ENCODE peak calls at places on chromosomes 4 and X, in nine cellular contexts. One of them, this sample, is unnamed.
A peak's percentile ranks its signal among the peaks of the same experiment; 100 is the strongest.

GRCh38 chr4:74531952-74532794 is 87.2 kb downstream of the AREG start:
- DNase-seq in psoas muscle: no peak
- DNase-seq in fibroblast of lung: peak; percentile 66
- DNase-seq in AG04450: peak; percentile 59
- DNase-seq in transverse colon: no peak
- DNase-seq in neural progenitor cell: peak; percentile 71
- DNase-seq in foreskin fibroblast: peak; percentile 89
- DNase-seq in thoracic aorta: no peak
- DNase-seq in spleen: no peak
- DNase-seq in this sample: no peak

GRCh38 chrX:19956923-19957322 is 33.9 kb downstream of the BCLAF3 start:
- DNase-seq in psoas muscle: no peak
- DNase-seq in fibroblast of lung: peak; percentile 59
- DNase-seq in AG04450: no peak
- DNase-seq in transverse colon: no peak
- DNase-seq in neural progenitor cell: no peak
- DNase-seq in foreskin fibroblast: peak; percentile 24
- DNase-seq in thoracic aorta: no peak
- DNase-seq in spleen: no peak
- DNase-seq in this sample: no peak

GRCh38 chr4:44448548-44449443 is at the start of gene KCTD8:
- DNase-seq in psoas muscle: peak; percentile 95
- DNase-seq in fibroblast of lung: peak; percentile 92
- DNase-seq in AG04450: peak; percentile 3
- DNase-seq in transverse colon: peak; percentile 73
- DNase-seq in neural progenitor cell: peak; percentile 96
- DNase-seq in foreskin fibroblast: peak; percentile 59
- DNase-seq in thoracic aorta: peak; percentile 65
- DNase-seq in spleen: peak; percentile 83
- DNase-seq in this sample: peak; percentile 82

GRCh38 chr4:102036016-102036415 is 245.5 kb downstream of the BANK1 start:
- DNase-seq in psoas muscle: no peak
- DNase-seq in fibroblast of lung: no peak
- DNase-seq in AG04450: no peak
- DNase-seq in transverse colon: no peak
- DNase-seq in neural progenitor cell: no peak
- DNase-seq in foreskin fibroblast: no peak
- DNase-seq in thoracic aorta: no peak
- DNase-seq in spleen: no peak
- DNase-seq in this sample: no peak

GRCh38 chrX:134006484-134007161 is 21.2 kb upstream of the GPC3 start:
- DNase-seq in psoas muscle: no peak
- DNase-seq in fibroblast of lung: no peak
- DNase-seq in AG04450: no peak
- DNase-seq in transverse colon: no peak
- DNase-seq in neural progenitor cell: no peak
- DNase-seq in foreskin fibroblast: no peak
- DNase-seq in thoracic aorta: no peak
- DNase-seq in spleen: no peak
- DNase-seq in this sample: no peak

GRCh38 chrX:43333543-43333942 is 322.6 kb upstream of the MAOA start:
- DNase-seq in psoas muscle: no peak
- DNase-seq in fibroblast of lung: no peak
- DNase-seq in AG04450: no peak
- DNase-seq in transverse colon: no peak
- DNase-seq in neural progenitor cell: no peak
- DNase-seq in foreskin fibroblast: no peak
- DNase-seq in thoracic aorta: no peak
- DNase-seq in spleen: no peak
- DNase-seq in this sample: no peak

GRCh38 chr4:7381221-7381889 is 53.4 kb downstream of the PSAPL1 start:
- DNase-seq in psoas muscle: no peak
- DNase-seq in fibroblast of lung: peak; percentile 10
- DNase-seq in AG04450: no peak
- DNase-seq in transverse colon: no peak
- DNase-seq in neural progenitor cell: no peak
- DNase-seq in foreskin fibroblast: no peak
- DNase-seq in thoracic aorta: no peak
- DNase-seq in spleen: peak; percentile 39
- DNase-seq in this sample: peak; percentile 32

GRCh38 chrX:10855845-10856244 is 235.5 kb upstream of the MID1 start:
- DNase-seq in psoas muscle: no peak
- DNase-seq in fibroblast of lung: no peak
- DNase-seq in AG04450: no peak
- DNase-seq in transverse colon: no peak
- DNase-seq in neural progenitor cell: no peak
- DNase-seq in foreskin fibroblast: no peak
- DNase-seq in thoracic aorta: no peak
- DNase-seq in spleen: no peak
- DNase-seq in this sample: no peak

GRCh38 chr4:96004341-96004740 is 164.4 kb downstream of the PDHA2 start:
- DNase-seq in psoas muscle: no peak
- DNase-seq in fibroblast of lung: no peak
- DNase-seq in AG04450: no peak
- DNase-seq in transverse colon: no peak
- DNase-seq in neural progenitor cell: peak; percentile 5
- DNase-seq in foreskin fibroblast: no peak
- DNase-seq in thoracic aorta: no peak
- DNase-seq in spleen: no peak
- DNase-seq in this sample: no peak

GRCh38 chr4:153787156-153787555 is 1.7 kb downstream of the SFRP2 start:
- DNase-seq in psoas muscle: no peak
- DNase-seq in fibroblast of lung: no peak
- DNase-seq in AG04450: no peak
- DNase-seq in transverse colon: no peak
- DNase-seq in neural progenitor cell: peak; percentile 52
- DNase-seq in foreskin fibroblast: peak; percentile 49
- DNase-seq in thoracic aorta: no peak
- DNase-seq in spleen: no peak
- DNase-seq in this sample: no peak

GRCh38 chr4:153788419-153789276 is at the start of gene SFRP2:
- DNase-seq in psoas muscle: peak; percentile 51
- DNase-seq in fibroblast of lung: no peak
- DNase-seq in AG04450: no peak
- DNase-seq in transverse colon: no peak
- DNase-seq in neural progenitor cell: peak; percentile 94
- DNase-seq in foreskin fibroblast: peak; percentile 82
- DNase-seq in thoracic aorta: no peak
- DNase-seq in spleen: peak; percentile 80
- DNase-seq in this sample: peak; percentile 48

GRCh38 chr4:153789741-153790651 is 1.1 kb upstream of the SFRP2 start:
- DNase-seq in psoas muscle: no peak
- DNase-seq in fibroblast of lung: no peak
- DNase-seq in AG04450: no peak
- DNase-seq in transverse colon: no peak
- DNase-seq in neural progenitor cell: peak; percentile 88
- DNase-seq in foreskin fibroblast: peak; percentile 86
- DNase-seq in thoracic aorta: no peak
- DNase-seq in spleen: no peak
- DNase-seq in this sample: no peak

GRCh38 chr4:153785830-153786721 is 2.8 kb downstream of the SFRP2 start:
- DNase-seq in psoas muscle: no peak
- DNase-seq in fibroblast of lung: peak; percentile 23
- DNase-seq in AG04450: no peak
- DNase-seq in transverse colon: no peak
- DNase-seq in neural progenitor cell: peak; percentile 70
- DNase-seq in foreskin fibroblast: peak; percentile 67
- DNase-seq in thoracic aorta: no peak
- DNase-seq in spleen: no peak
- DNase-seq in this sample: no peak

GRCh38 chr4:153788064-153788418 is 842 bp downstream of the SFRP2 start:
- DNase-seq in psoas muscle: no peak
- DNase-seq in fibroblast of lung: no peak
- DNase-seq in AG04450: no peak
- DNase-seq in transverse colon: no peak
- DNase-seq in neural progenitor cell: peak; percentile 46
- DNase-seq in foreskin fibroblast: peak; percentile 73
- DNase-seq in thoracic aorta: no peak
- DNase-seq in spleen: no peak
- DNase-seq in this sample: no peak
- H3K4me3 ChIP-seq in psoas muscle: peak overlapping the region; percentile 55
- H3K4me3 ChIP-seq in fibroblast of lung: no peak overlapping the region
- H3K4me3 ChIP-seq in AG04450: no peak overlapping the region
- H3K4me3 ChIP-seq in transverse colon: no peak overlapping the region
- H3K4me3 ChIP-seq in neural progenitor cell: peak overlapping the region; percentile 98
- H3K4me3 ChIP-seq in foreskin fibroblast: peak overlapping the region; percentile 57
- H3K4me3 ChIP-seq in thoracic aorta: peak overlapping the region; percentile 68
- H3K4me3 ChIP-seq in spleen: no peak overlapping the region
- H3K4me3 ChIP-seq in this sample: peak overlapping the region; percentile 46

DNA sequence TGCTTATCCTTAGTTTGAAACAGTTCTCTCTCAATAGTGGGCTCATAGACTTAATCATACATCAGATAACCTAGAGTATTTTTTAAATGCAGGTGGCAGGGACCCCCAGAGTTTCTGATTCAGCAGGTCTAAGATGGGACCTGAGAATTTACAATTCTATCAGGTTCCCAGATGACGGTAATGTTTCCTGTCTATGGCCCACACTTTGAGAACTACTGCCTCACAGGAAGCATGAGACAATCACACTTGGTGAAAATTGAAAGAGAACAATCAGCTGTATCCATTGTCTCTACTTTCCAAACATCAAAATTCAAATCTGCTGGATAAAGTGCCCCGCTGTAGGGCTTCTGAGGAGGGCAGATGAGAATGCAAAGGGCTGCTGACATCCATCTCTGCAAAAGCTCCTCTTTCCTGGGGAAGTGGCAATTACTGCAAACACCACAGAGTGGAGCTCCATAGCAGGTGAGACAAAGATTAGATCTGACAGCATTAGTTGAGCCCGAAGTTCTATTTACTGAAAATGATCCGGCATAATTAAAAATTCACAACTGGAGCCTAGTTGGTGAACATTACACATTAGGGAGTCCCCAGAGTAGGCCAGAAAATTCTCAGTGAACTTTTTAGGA is 187.8 kb upstream of the MBNL3 start:
- DNase-seq in psoas muscle: no peak
- DNase-seq in fibroblast of lung: no peak
- DNase-seq in AG04450: no peak
- DNase-seq in transverse colon: no peak
- DNase-seq in neural progenitor cell: peak; percentile 31
- DNase-seq in foreskin fibroblast: no peak
- DNase-seq in thoracic aorta: no peak
- DNase-seq in spleen: no peak
- DNase-seq in this sample: no peak
- TF ChIP-seq CTCF in psoas muscle: peak; percentile 21
- TF ChIP-seq CTCF in fibroblast of lung: no peak
- TF ChIP-seq CTCF in AG04450: no peak
- TF ChIP-seq CTCF in transverse colon: no peak
- TF ChIP-seq CTCF in neural progenitor cell: peak; percentile 28
- TF ChIP-seq CTCF in foreskin fibroblast: no peak
- TF ChIP-seq CTCF in thoracic aorta: no peak
- TF ChIP-seq CTCF in spleen: no peak
- TF ChIP-seq CTCF in this sample: no peak

DNA sequence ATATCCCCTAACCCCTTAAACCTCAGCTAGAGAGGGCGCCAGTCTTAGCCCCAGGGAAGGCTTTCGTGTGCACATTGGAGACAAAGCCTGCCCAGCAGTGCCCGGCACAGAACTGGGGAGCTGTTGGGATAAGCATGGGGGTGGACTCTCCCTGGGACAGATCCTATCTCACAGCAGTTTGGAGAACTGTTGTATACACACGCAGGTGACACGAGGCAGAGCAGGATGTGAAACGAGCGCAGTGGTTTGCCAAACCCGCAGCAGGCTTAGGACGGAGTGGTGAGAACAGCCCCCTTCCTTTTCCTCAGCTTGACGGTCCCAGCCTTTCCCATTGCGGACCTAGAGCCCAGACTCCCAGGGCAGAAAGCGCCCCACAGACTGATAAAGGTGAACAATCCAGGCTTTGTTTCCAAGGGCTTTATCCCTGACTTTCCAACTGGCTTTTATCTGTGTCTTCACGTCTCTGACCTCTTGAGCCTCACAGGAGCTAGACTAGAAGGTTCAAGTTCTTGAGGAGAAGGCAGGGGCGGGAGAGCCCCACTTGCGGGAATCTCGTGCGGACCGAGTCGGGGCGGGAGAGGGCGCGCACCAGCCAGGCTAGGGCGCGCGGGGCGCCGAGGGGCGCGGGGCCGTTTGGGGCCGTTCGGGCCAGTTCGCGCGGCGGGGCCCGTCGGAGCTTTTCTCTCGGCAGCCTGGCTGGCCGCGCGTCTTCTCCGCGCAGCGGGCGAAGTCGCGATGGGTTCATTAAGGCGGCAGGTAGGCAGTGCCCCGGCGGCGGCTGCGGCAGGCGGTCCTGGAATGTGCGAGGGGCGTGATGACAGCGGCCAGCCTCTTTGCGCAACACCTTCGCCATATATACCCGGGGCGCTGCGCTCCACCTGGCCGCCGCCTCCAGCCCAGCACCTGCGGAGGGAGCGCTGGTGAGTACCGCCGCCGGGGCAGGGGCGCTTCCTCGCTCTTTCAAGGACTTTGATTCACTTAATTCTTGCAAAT is at the start of gene SLC34A2:
- DNase-seq in psoas muscle: no peak
- DNase-seq in fibroblast of lung: no peak
- DNase-seq in AG04450: no peak
- DNase-seq in transverse colon: peak; percentile 15
- DNase-seq in neural progenitor cell: peak; percentile 75
- DNase-seq in foreskin fibroblast: no peak
- DNase-seq in thoracic aorta: no peak
- DNase-seq in spleen: peak; percentile 73
- DNase-seq in this sample: peak; percentile 88
- H3K4me3 ChIP-seq in psoas muscle: no peak within 1 kb of the TSS
- H3K4me3 ChIP-seq in fibroblast of lung: no peak within 1 kb of the TSS
- H3K4me3 ChIP-seq in AG04450: no peak within 1 kb of the TSS
- H3K4me3 ChIP-seq in transverse colon: no peak within 1 kb of the TSS
- H3K4me3 ChIP-seq in neural progenitor cell: peak within 1 kb of the TSS; percentile 47
- H3K4me3 ChIP-seq in foreskin fibroblast: no peak within 1 kb of the TSS
- H3K4me3 ChIP-seq in thoracic aorta: no peak within 1 kb of the TSS
- H3K4me3 ChIP-seq in spleen: peak within 1 kb of the TSS; percentile 16
- H3K4me3 ChIP-seq in this sample: peak within 1 kb of the TSS; percentile 57

GRCh38 chr4:57100979-57101629 is 9.1 kb downstream of the IGFBP7 start:
- DNase-seq in psoas muscle: no peak
- DNase-seq in fibroblast of lung: no peak
- DNase-seq in AG04450: no peak
- DNase-seq in transverse colon: no peak
- DNase-seq in neural progenitor cell: no peak
- DNase-seq in foreskin fibroblast: peak; percentile 56
- DNase-seq in thoracic aorta: no peak
- DNase-seq in spleen: no peak
- DNase-seq in this sample: no peak

GRCh38 chr4:57097711-57098110 is 12.5 kb downstream of the IGFBP7 start:
- DNase-seq in psoas muscle: no peak
- DNase-seq in fibroblast of lung: no peak
- DNase-seq in AG04450: no peak
- DNase-seq in transverse colon: no peak
- DNase-seq in neural progenitor cell: no peak
- DNase-seq in foreskin fibroblast: no peak
- DNase-seq in thoracic aorta: no peak
- DNase-seq in spleen: no peak
- DNase-seq in this sample: no peak

GRCh38 chr4:57098415-57098814 is 11.8 kb downstream of the IGFBP7 start:
- DNase-seq in psoas muscle: no peak
- DNase-seq in fibroblast of lung: no peak
- DNase-seq in AG04450: no peak
- DNase-seq in transverse colon: no peak
- DNase-seq in neural progenitor cell: no peak
- DNase-seq in foreskin fibroblast: no peak
- DNase-seq in thoracic aorta: no peak
- DNase-seq in spleen: no peak
- DNase-seq in this sample: no peak

GRCh38 chr4:57098945-57099344 is 11.2 kb downstream of the IGFBP7 start:
- DNase-seq in psoas muscle: no peak
- DNase-seq in fibroblast of lung: peak; percentile 92
- DNase-seq in AG04450: peak; percentile 82
- DNase-seq in transverse colon: no peak
- DNase-seq in neural progenitor cell: no peak
- DNase-seq in foreskin fibroblast: peak; percentile 87
- DNase-seq in thoracic aorta: no peak
- DNase-seq in spleen: no peak
- DNase-seq in this sample: no peak

GRCh38 chr4:57099363-57099762 is 10.8 kb downstream of the IGFBP7 start:
- DNase-seq in psoas muscle: no peak
- DNase-seq in fibroblast of lung: no peak
- DNase-seq in AG04450: no peak
- DNase-seq in transverse colon: no peak
- DNase-seq in neural progenitor cell: no peak
- DNase-seq in foreskin fibroblast: no peak
- DNase-seq in thoracic aorta: no peak
- DNase-seq in spleen: no peak
- DNase-seq in this sample: no peak
- TF ChIP-seq CTCF in psoas muscle: no peak
- TF ChIP-seq CTCF in fibroblast of lung: no peak
- TF ChIP-seq CTCF in AG04450: no peak
- TF ChIP-seq CTCF in transverse colon: no peak
- TF ChIP-seq CTCF in neural progenitor cell: no peak
- TF ChIP-seq CTCF in foreskin fibroblast: no peak
- TF ChIP-seq CTCF in thoracic aorta: no peak
- TF ChIP-seq CTCF in spleen: no peak
- TF ChIP-seq CTCF in this sample: no peak

This sample was measured in lower lobe of right lung.